ENCODE peak calls at places on chromosomes 6 and 20, in five cellular contexts. W is epithelial cell of esophagus, S is BJ, J is fibroblast of lung, U is fibroblast of the aortic adventitia. A is an unnamed sample.

GRCh38 chr6:14144678-14145113 is 27.1 kb downstream of the CD83 start:
- DNase-seq in W (peak), S (no peak), J (peak), U (peak), A (peak)

GRCh38 chr6:76221525-76221924 is 149.1 kb upstream of the IMPG1 start:
- DNase-seq in W (no peak), S (no peak), J (no peak), U (no peak), A (no peak)

GRCh38 chr6:70363741-70364493 is 49.4 kb upstream of the FAM135A start:
- DNase-seq in W (no peak), S (no peak), J (no peak), U (no peak), A (no peak)

GRCh38 chr6:159214281-159214680 is 45.1 kb downstream of the FNDC1 start:
- DNase-seq in W (no peak), S (no peak), J (no peak), U (no peak), A (no peak)

GRCh38 chr6:155219299-155219698 is 44.5 kb upstream of the CLDN20 start:
- DNase-seq in W (no peak), S (no peak), J (no peak), U (no peak), A (no peak)

GRCh38 chr6:124961784-124962611 is at the start of gene RNF217:
- DNase-seq in W (peak), S (no peak), J (peak), U (peak), A (no peak)

GRCh38 chr6:106279179-106279578 is 46.4 kb downstream of the ATG5 start:
- DNase-seq in W (no peak), S (no peak), J (peak), U (peak), A (no peak)

GRCh38 chr6:2264932-2265331 is 19.5 kb upstream of the GMDS start:
- DNase-seq in W (peak), S (no peak), J (peak), U (peak), A (no peak)

GRCh38 chr6:85116475-85116874 is 333.4 kb upstream of the NT5E start:
- DNase-seq in W (no peak), S (no peak), J (no peak), U (no peak), A (no peak)

GRCh38 chr6:146545608-146546007 is 2.0 kb downstream of the RAB32 start:
- DNase-seq in W (peak), S (peak), J (peak), U (peak), A (peak)

GRCh38 chr20:53079883-53080282 is 107.7 kb downstream of the TSHZ2 start:
- DNase-seq in W (no peak), S (no peak), J (no peak), U (no peak), A (no peak)

GRCh38 chr6:97059473-97059872 is 134.9 kb downstream of the KLHL32 start:
- DNase-seq in W (peak), S (no peak), J (peak), U (peak), A (peak)

GRCh38 chr6:106677282-106677681 is 47.9 kb downstream of the QRSL1 start:
- DNase-seq in W (peak), S (no peak), J (no peak), U (no peak), A (no peak)

GRCh38 chr20:13995841-13996240 is 525 bp downstream of the MACROD2 start:
- DNase-seq in W (peak), S (no peak), J (no peak), U (no peak), A (peak)

GRCh38 chr20:42074944-42075343 is 456.8 kb upstream of the CHD6 start:
- DNase-seq in W (no peak), S (no peak), J (no peak), U (no peak), A (no peak)

GRCh38 chr6:130314271-130314670 is 51.5 kb upstream of the TMEM200A start:
- DNase-seq in W (no peak), S (no peak), J (no peak), U (no peak), A (no peak)
- H3K4me3 ChIP-seq in W (no peak), S (no peak), J (no peak), U (no peak), A (no peak)

GRCh38 chr20:56995635-56996075 is 270.8 kb downstream of the BMP7 start:
- DNase-seq in W (peak), S (no peak), J (no peak), U (no peak), A (no peak)
- TF ChIP-seq CTCF in W (peak), S (peak), J (no peak), U (no peak), A (no peak)

GRCh38 chr20:63979221-63979548 is 257 bp downstream of the SAMD10 start:
- DNase-seq in W (no peak), S (no peak), J (no peak), U (no peak), A (no peak)
- H3K4me3 ChIP-seq in W (peak), S (peak), J (peak), U (peak), A (peak)

GRCh38 chr6:40688214-40688761 is 101.1 kb upstream of the LRFN2 start:
- DNase-seq in W (no peak), S (no peak), J (no peak), U (peak), A (no peak)
- TF ChIP-seq CTCF in W (no peak), S (no peak), J (no peak), U (no peak), A (no peak)

GRCh38 chr6:33432546-33432945 is 12.7 kb downstream of the SYNGAP1 start:
- DNase-seq in W (no peak), S (no peak), J (no peak), U (no peak), A (no peak)
- H3K4me3 ChIP-seq in W (no peak), S (no peak), J (no peak), U (no peak), A (no peak)

DNA sequence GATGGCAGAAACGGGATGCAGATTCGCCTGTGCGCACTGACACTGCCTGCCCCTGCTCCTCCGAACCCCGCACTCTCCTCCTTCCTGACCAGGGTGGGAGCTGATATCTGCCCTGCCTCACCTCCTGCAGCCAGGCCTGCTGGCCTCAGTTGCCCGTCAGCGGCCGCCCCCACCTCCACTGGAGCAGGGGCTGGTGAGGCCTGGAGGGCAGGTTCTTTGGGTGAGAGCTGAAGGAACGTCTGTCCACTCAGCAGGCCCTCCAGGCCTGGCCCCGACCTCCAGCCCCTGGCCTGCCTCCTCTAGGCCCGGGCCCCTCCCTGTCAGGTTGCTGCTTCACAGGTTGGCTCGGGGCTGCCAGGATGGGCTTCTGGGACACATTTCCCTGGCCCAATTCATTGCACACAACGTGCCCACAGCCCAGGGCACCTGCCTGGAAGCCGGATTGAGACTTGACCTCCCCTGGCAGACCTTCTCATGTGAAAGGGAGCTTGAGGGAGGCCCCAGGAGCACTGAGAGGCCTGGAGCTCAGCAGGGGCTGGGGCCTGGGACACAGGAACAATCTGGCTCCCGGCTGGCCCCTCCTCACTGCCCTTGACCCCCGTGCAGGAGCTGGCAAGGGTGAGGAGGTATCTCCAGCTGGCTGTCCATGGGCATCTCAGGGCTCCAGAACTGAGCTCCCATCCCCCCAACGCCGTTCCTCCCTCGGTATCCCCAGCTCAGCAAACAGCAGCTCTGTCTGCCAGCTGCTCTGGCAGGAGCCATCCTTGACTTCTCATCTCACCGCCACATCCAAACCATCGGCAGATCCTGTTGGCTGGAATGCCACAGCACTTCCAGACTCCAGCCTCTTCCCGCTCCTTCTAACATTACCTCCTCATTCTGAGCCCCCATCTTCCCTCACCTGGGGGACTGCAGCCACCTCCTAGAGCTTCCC is 39.5 kb downstream of the SPDEF start:
- DNase-seq in W (no peak), S (no peak), J (no peak), U (no peak), A (no peak)
- TF ChIP-seq CTCF in W (no peak), S (no peak), J (no peak), U (no peak), A (no peak)

DNA sequence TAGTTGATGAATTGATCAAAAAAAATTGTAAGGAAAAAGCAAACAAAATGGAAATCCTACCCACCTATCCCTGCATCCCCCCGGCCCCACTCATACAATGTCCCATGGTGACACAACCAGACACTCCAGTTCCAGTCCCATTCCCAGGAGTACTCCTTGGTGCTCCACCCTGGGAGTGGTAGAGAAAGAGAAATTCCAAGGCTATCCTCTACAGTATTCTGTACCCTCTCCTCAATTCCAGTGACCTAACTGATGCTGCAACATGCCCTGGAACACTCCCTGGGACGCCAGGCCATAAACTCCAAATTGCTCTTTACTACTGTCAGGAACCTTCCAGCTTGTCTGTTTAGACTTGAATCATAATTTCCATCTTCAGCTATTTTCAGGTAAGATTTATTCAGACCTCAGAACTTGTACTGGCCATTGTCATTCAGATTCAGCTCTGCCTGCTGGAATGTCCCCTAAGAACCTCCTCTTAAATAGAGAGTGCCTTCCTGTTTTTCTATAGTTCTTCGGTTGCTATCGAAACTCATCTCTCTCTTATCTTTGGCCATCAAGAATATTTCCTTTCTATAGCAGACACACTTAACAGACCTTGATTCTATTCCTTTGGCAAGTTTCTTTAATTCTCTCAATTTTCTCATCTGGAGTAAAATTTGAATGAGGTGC is 8.7 kb downstream of the GPX6 start:
- DNase-seq in W (no peak), S (no peak), J (no peak), U (no peak), A (no peak)
- H3K4me3 ChIP-seq in W (no peak), S (no peak), J (no peak), U (no peak), A (no peak)

DNA sequence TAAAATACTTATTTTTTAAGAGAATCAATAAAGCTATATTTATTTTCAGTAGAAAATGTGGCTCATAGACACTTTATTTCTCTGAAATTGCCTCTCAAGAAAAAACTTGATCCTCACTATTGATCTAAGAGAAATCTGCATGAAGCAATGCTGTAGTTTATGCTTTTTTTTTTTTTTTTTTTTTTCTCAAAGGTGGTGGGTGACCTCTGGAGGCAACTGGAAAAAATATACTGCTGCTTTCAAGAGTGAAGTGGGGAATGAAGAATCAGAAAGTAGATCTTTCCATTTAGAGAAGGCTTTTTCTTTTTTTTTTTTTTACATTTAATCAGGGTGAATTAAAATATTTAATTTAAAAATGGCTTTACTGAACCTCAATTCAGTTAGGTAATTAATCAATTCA is 169.3 kb downstream of the SLC16A10 start:
- DNase-seq in W (no peak), S (no peak), J (peak), U (peak), A (no peak)
- TF ChIP-seq CTCF in W (peak), S (no peak), J (no peak), U (peak), A (no peak)

A was measured in HL-60.